ENCODE peak calls at places on chromosomes 4 and X, in seven cellular contexts. U is activated naive CD4-positive, alpha-beta T cell treated with anti-CD3 and anti-CD28 coated beads, Interleukin-2, amount 10 ng/mL, durations not matched to agents 7 days and 5 days; N is CD4-positive, alpha-beta T cell; M is activated CD8-positive, alpha-beta T cell treated with anti-CD3 and anti-CD28 coated beads, Interleukin-2, amount 10 ng/mL, durations not matched to agents 7 days and 5 days; Z is glomerular endothelial cell; I is stimulated activated naive B cell treated with anti-CD40 and anti-IgM and Interleukin-4, amounts not matched to agents 10 μg/mL and 1 μg/mL and 100 μg/mL, for 72 hours; L is choroid plexus epithelial cell. Q is an unnamed sample.

GRCh38 chr4:166422475-166422874 is 549.4 kb downstream of the TLL1 start:
- DNase-seq in N (no peak), Z (no peak), I (no peak), L (peak), M (no peak), U (no peak), Q (no peak)

GRCh38 chr4:87862236-87862635 is 29.5 kb downstream of the MEPE start:
- DNase-seq in Z (no peak), M (no peak), N (no peak), I (no peak), L (no peak), U (no peak), Q (no peak)

GRCh38 chrX:47637546-47638195 is 7.9 kb upstream of the CFP start:
- DNase-seq in N (peak), Z (no peak), L (no peak), U (peak), M (no peak), I (peak), Q (no peak)

GRCh38 chr4:144399927-144400326 is 246.0 kb upstream of the HHIP start:
- DNase-seq in I (no peak), Z (peak), N (no peak), M (no peak), L (peak), U (no peak), Q (peak)

GRCh38 chr4:99847362-99847976 is 30.8 kb downstream of the DAPP1 start:
- DNase-seq in N (no peak), I (peak), L (no peak), Z (no peak), U (peak), M (peak), Q (no peak)

GRCh38 chrX:115021121-115021520 is 3.7 kb upstream of the IL13RA2 start:
- DNase-seq in M (no peak), Z (no peak), L (no peak), U (no peak), N (no peak), I (no peak), Q (no peak)

GRCh38 chr4:183533698-183534097 is 28.8 kb downstream of the ING2 start:
- DNase-seq in L (no peak), U (no peak), M (no peak), Z (no peak), N (no peak), I (no peak), Q (no peak)

GRCh38 chr4:13327991-13328390 is 156.1 kb downstream of the RAB28 start:
- DNase-seq in I (no peak), M (no peak), Z (no peak), U (no peak), N (no peak), L (peak), Q (no peak)

GRCh38 chr4:115154826-115155225 is 41.4 kb upstream of the NDST4 start:
- DNase-seq in N (no peak), U (no peak), I (no peak), M (no peak), L (peak), Z (no peak), Q (peak)

GRCh38 chr4:138223191-138223910 is 18.8 kb downstream of the SLC7A11 start:
- DNase-seq in Z (no peak), M (no peak), N (no peak), U (no peak), L (no peak), I (no peak), Q (no peak)

GRCh38 chr4:99945718-99946345 is 586 bp downstream of the DNAJB14 start:
- DNase-seq in M (no peak), Z (no peak), N (no peak), L (peak), I (peak), U (no peak), Q (peak)

GRCh38 chr4:159946983-159947645 is 844.2 kb downstream of the RAPGEF2 start:
- DNase-seq in Z (peak), N (no peak), U (no peak), I (no peak), M (no peak), L (peak), Q (peak)

GRCh38 chr4:123588631-123589223 is 192.1 kb downstream of the SPRY1 start:
- DNase-seq in M (no peak), N (no peak), I (peak), U (no peak), Z (no peak), L (no peak), Q (peak)

GRCh38 chrX:39821011-39821708 is 276.6 kb downstream of the BCOR start:
- DNase-seq in U (peak), Z (no peak), L (no peak), M (no peak), N (no peak), I (no peak), Q (no peak)

GRCh38 chr4:180947421-180947820 is 1295.8 kb upstream of the TENM3 start:
- DNase-seq in M (no peak), I (no peak), U (no peak), Z (no peak), N (no peak), L (peak), Q (peak)

GRCh38 chrX:47605024-47605423 is 14.6 kb downstream of the SYN1 start:
- DNase-seq in L (no peak), M (no peak), I (no peak), N (no peak), U (no peak), Z (no peak), Q (no peak)

GRCh38 chr4:118712872-118713271 is 27.7 kb downstream of the METTL14 start:
- DNase-seq in N (no peak), M (no peak), U (no peak), I (no peak), Z (no peak), L (peak), Q (no peak)

GRCh38 chrX:155279873-155280272 is 15.6 kb upstream of the RAB39B start:
- DNase-seq in M (no peak), N (no peak), Z (no peak), L (no peak), I (no peak), U (no peak), Q (no peak)

GRCh38 chrX:46376246-46376885 is 168.9 kb downstream of the ZNF674 start:
- DNase-seq in Z (no peak), I (no peak), L (peak), M (peak), N (no peak), U (peak), Q (peak)

GRCh38 chrX:8848921-8849320 is 47.7 kb upstream of the FAM9A start:
- DNase-seq in I (no peak), U (no peak), N (no peak), L (peak), Z (no peak), M (no peak), Q (no peak)

GRCh38 chr4:182478475-182478874 is 235.3 kb downstream of the TENM3 start:
- DNase-seq in M (no peak), Z (peak), N (no peak), U (no peak), I (no peak), L (peak), Q (peak)

GRCh38 chr4:62028758-62029157 is 828.6 kb downstream of the ADGRL3 start:
- DNase-seq in I (no peak), Z (no peak), N (no peak), L (no peak), M (no peak), U (no peak), Q (no peak)

GRCh38 chr4:92099851-92100250 is 203.9 kb upstream of the GRID2 start:
- DNase-seq in N (no peak), M (no peak), U (no peak), L (no peak), I (no peak), Z (no peak), Q (no peak)

GRCh38 chrX:43526206-43526605 is 129.9 kb upstream of the MAOA start:
- DNase-seq in Z (no peak), M (no peak), N (no peak), U (no peak), L (no peak), I (no peak), Q (no peak)

GRCh38 chrX:125646195-125646594 is 326.5 kb downstream of the TEX13C start:
- DNase-seq in U (no peak), L (no peak), M (no peak), I (no peak), N (no peak), Z (no peak), Q (peak)

GRCh38 chr4:183816882-183817509 is 88.1 kb upstream of the STOX2 start:
- DNase-seq in U (no peak), M (no peak), L (no peak), Z (no peak), N (no peak), I (no peak), Q (no peak)